ENCODE peak calls at places on chromosomes 2 and 18, in six cellular contexts. One of them, this sample, is unnamed.

GRCh38 chr2:40658917-40659316 is 207.0 kb upstream of the SLC8A1 start:
- DNase-seq in upper lobe of left lung: no peak
- DNase-seq in dorsolateral prefrontal cortex: no peak
- DNase-seq in amniotic stem cell: no peak
- DNase-seq in psoas muscle: no peak
- DNase-seq in ecto neural progenitor cell: peak
- DNase-seq in this sample: no peak

GRCh38 chr2:130393318-130393910 is 37.6 kb downstream of the PTPN18 start:
- DNase-seq in upper lobe of left lung: no peak
- DNase-seq in ecto neural progenitor cell: no peak
- DNase-seq in amniotic stem cell: no peak
- DNase-seq in psoas muscle: no peak
- DNase-seq in dorsolateral prefrontal cortex: no peak
- DNase-seq in this sample: no peak

GRCh38 chr2:71459084-71459431 is 5.7 kb downstream of the DYSF start:
- DNase-seq in ecto neural progenitor cell: no peak
- DNase-seq in dorsolateral prefrontal cortex: no peak
- DNase-seq in upper lobe of left lung: no peak
- DNase-seq in amniotic stem cell: no peak
- DNase-seq in psoas muscle: no peak
- DNase-seq in this sample: no peak

GRCh38 chr2:115880558-115880957 is 1438.1 kb downstream of the DPP10 start:
- DNase-seq in ecto neural progenitor cell: no peak
- DNase-seq in upper lobe of left lung: no peak
- DNase-seq in psoas muscle: no peak
- DNase-seq in dorsolateral prefrontal cortex: no peak
- DNase-seq in amniotic stem cell: no peak
- DNase-seq in this sample: no peak

GRCh38 chr18:49967914-49968313 is 154.6 kb upstream of the ACAA2 start:
- DNase-seq in ecto neural progenitor cell: no peak
- DNase-seq in psoas muscle: no peak
- DNase-seq in amniotic stem cell: no peak
- DNase-seq in dorsolateral prefrontal cortex: no peak
- DNase-seq in upper lobe of left lung: no peak
- DNase-seq in this sample: no peak

GRCh38 chr2:162256621-162257020 is 13.4 kb upstream of the FAP start:
- DNase-seq in ecto neural progenitor cell: no peak
- DNase-seq in dorsolateral prefrontal cortex: no peak
- DNase-seq in psoas muscle: no peak
- DNase-seq in upper lobe of left lung: no peak
- DNase-seq in amniotic stem cell: no peak
- DNase-seq in this sample: no peak

GRCh38 chr2:146481629-146482028 is 1363.2 kb upstream of the ACVR2A start:
- DNase-seq in ecto neural progenitor cell: no peak
- DNase-seq in dorsolateral prefrontal cortex: no peak
- DNase-seq in amniotic stem cell: no peak
- DNase-seq in psoas muscle: no peak
- DNase-seq in upper lobe of left lung: no peak
- DNase-seq in this sample: no peak

GRCh38 chr2:213792045-213792444 is 507.8 kb downstream of the SPAG16 start:
- DNase-seq in dorsolateral prefrontal cortex: no peak
- DNase-seq in ecto neural progenitor cell: no peak
- DNase-seq in amniotic stem cell: no peak
- DNase-seq in psoas muscle: no peak
- DNase-seq in upper lobe of left lung: no peak
- DNase-seq in this sample: no peak

GRCh38 chr2:241142593-241142992 is 6.7 kb downstream of the PASK start:
- DNase-seq in upper lobe of left lung: no peak
- DNase-seq in amniotic stem cell: no peak
- DNase-seq in psoas muscle: no peak
- DNase-seq in ecto neural progenitor cell: no peak
- DNase-seq in dorsolateral prefrontal cortex: no peak
- DNase-seq in this sample: no peak

GRCh38 chr18:24785019-24785418 is 324.6 kb downstream of the HRH4 start:
- DNase-seq in dorsolateral prefrontal cortex: no peak
- DNase-seq in ecto neural progenitor cell: no peak
- DNase-seq in amniotic stem cell: no peak
- DNase-seq in upper lobe of left lung: no peak
- DNase-seq in psoas muscle: no peak
- DNase-seq in this sample: no peak

GRCh38 chr2:55245411-55245810 is 12.9 kb downstream of the RPS27A start:
- DNase-seq in upper lobe of left lung: no peak
- DNase-seq in psoas muscle: no peak
- DNase-seq in amniotic stem cell: no peak
- DNase-seq in dorsolateral prefrontal cortex: no peak
- DNase-seq in ecto neural progenitor cell: no peak
- DNase-seq in this sample: no peak

GRCh38 chr2:119333360-119333759 is 33.3 kb downstream of the C2orf76 start:
- DNase-seq in psoas muscle: no peak
- DNase-seq in upper lobe of left lung: no peak
- DNase-seq in dorsolateral prefrontal cortex: no peak
- DNase-seq in ecto neural progenitor cell: no peak
- DNase-seq in amniotic stem cell: no peak
- DNase-seq in this sample: no peak

This sample was measured in hypothalamus.